ENCODE peak calls at places on chromosome 21, in four cellular contexts. One of them, this sample, is unnamed. For H3K4me1, the result is how much of the 10 kb centered on the place peaks cover.

GRCh38 chr21:36245115-36245514 is 74.9 kb upstream of the MORC3 start:
- DNase-seq in stomach: no peak
- DNase-seq in cardiac muscle cell: no peak
- DNase-seq in neural progenitor cell: no peak
- DNase-seq in this sample: no peak

GRCh38 chr21:36917487-36918158 is 48.8 kb downstream of the HLCS start:
- DNase-seq in stomach: peak
- DNase-seq in cardiac muscle cell: peak
- DNase-seq in neural progenitor cell: peak
- DNase-seq in this sample: no peak

GRCh38 chr21:38376693-38377092 is 119.9 kb downstream of the KCNJ15 start:
- DNase-seq in cardiac muscle cell: no peak
- DNase-seq in neural progenitor cell: no peak
- DNase-seq in stomach: no peak
- DNase-seq in this sample: no peak

GRCh38 chr21:46060596-46061061 is 37.3 kb upstream of the COL6A2 start:
- DNase-seq in cardiac muscle cell: no peak
- DNase-seq in stomach: peak
- DNase-seq in neural progenitor cell: no peak
- DNase-seq in this sample: peak

GRCh38 chr21:34543017-34543416 is 31.0 kb upstream of the KCNE1 start:
- DNase-seq in cardiac muscle cell: no peak
- DNase-seq in neural progenitor cell: no peak
- DNase-seq in stomach: no peak
- DNase-seq in this sample: no peak

GRCh38 chr21:38468989-38469388 is 29.3 kb downstream of the ERG start:
- DNase-seq in stomach: no peak
- DNase-seq in cardiac muscle cell: no peak
- DNase-seq in neural progenitor cell: no peak
- DNase-seq in this sample: no peak

GRCh38 chr21:34511787-34512451 is at the start of gene KCNE1:
- DNase-seq in stomach: no peak
- DNase-seq in cardiac muscle cell: no peak
- DNase-seq in neural progenitor cell: no peak
- DNase-seq in this sample: peak

GRCh38 chr21:42862774-42863503 is 16.4 kb downstream of the WDR4 start:
- DNase-seq in cardiac muscle cell: no peak
- DNase-seq in stomach: peak
- DNase-seq in neural progenitor cell: no peak
- DNase-seq in this sample: no peak

GRCh38 chr21:36839123-36839522 is 127.3 kb downstream of the HLCS start:
- DNase-seq in neural progenitor cell: no peak
- DNase-seq in stomach: no peak
- DNase-seq in cardiac muscle cell: no peak
- DNase-seq in this sample: no peak

GRCh38 chr21:46491553-46491952 is 32.9 kb downstream of the DIP2A start:
- DNase-seq in cardiac muscle cell: no peak
- DNase-seq in stomach: no peak
- DNase-seq in neural progenitor cell: no peak
- DNase-seq in this sample: no peak

GRCh38 chr21:31986035-31986856 is 113.4 kb downstream of the HUNK start:
- DNase-seq in stomach: no peak
- DNase-seq in cardiac muscle cell: no peak
- DNase-seq in neural progenitor cell: no peak
- DNase-seq in this sample: no peak

GRCh38 chr21:32794643-32795042 is 23.1 kb upstream of the PAXBP1 start:
- DNase-seq in stomach: no peak
- DNase-seq in neural progenitor cell: no peak
- DNase-seq in cardiac muscle cell: no peak
- DNase-seq in this sample: no peak

GRCh38 chr21:38448619-38449186 is 49.6 kb downstream of the ERG start:
- DNase-seq in cardiac muscle cell: peak
- DNase-seq in neural progenitor cell: peak
- DNase-seq in stomach: no peak
- DNase-seq in this sample: no peak

GRCh38 chr21:42844411-42845113 is 34.8 kb downstream of the WDR4 start:
- DNase-seq in cardiac muscle cell: no peak
- DNase-seq in neural progenitor cell: no peak
- DNase-seq in stomach: peak
- DNase-seq in this sample: peak

GRCh38 chr21:33393348-33393747 is 9.9 kb upstream of the IFNGR2 start:
- DNase-seq in stomach: no peak
- DNase-seq in cardiac muscle cell: no peak
- DNase-seq in neural progenitor cell: no peak
- DNase-seq in this sample: no peak

DNA sequence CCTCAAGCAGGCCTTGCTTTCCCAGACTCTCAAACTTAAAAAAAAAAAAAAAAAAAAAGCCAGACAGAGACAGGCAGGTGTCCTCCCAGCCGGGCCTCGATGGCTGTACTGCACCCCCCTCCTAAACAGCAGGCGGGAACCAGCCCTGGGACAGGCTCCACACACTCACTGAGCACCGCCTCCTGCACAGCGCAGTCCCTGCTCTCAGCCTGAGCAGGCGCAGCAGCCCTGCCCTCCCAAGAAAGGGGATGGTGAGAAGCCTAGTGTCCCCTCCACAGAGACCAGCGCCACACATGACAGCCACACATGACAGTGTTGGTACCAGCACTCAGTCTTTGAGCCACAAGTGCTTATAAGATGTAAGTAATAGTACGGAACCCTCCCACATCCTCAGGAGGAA is 11.9 kb downstream of the MX2 start:
- DNase-seq in cardiac muscle cell: no peak
- DNase-seq in neural progenitor cell: no peak
- DNase-seq in stomach: no peak
- DNase-seq in this sample: no peak
- H3K4me1 ChIP-seq in cardiac muscle cell: under half
- H3K4me1 ChIP-seq in neural progenitor cell: under half
- H3K4me1 ChIP-seq in stomach: under half
- H3K4me1 ChIP-seq in this sample: under half

GRCh38 chr21:14616303-14617039 is 70.4 kb upstream of the SAMSN1 start:
- DNase-seq in cardiac muscle cell: no peak
- DNase-seq in stomach: no peak
- DNase-seq in neural progenitor cell: no peak
- DNase-seq in this sample: no peak

GRCh38 chr21:14617040-14617393 is 70.9 kb upstream of the SAMSN1 start:
- DNase-seq in neural progenitor cell: no peak
- DNase-seq in stomach: no peak
- DNase-seq in cardiac muscle cell: no peak
- DNase-seq in this sample: no peak

GRCh38 chr21:14620152-14620551 is 74.0 kb upstream of the SAMSN1 start:
- DNase-seq in cardiac muscle cell: no peak
- DNase-seq in stomach: no peak
- DNase-seq in neural progenitor cell: no peak
- DNase-seq in this sample: no peak

GRCh38 chr21:14614287-14614686 is 68.2 kb upstream of the SAMSN1 start:
- DNase-seq in neural progenitor cell: no peak
- DNase-seq in cardiac muscle cell: no peak
- DNase-seq in stomach: no peak
- DNase-seq in this sample: no peak

DNA sequence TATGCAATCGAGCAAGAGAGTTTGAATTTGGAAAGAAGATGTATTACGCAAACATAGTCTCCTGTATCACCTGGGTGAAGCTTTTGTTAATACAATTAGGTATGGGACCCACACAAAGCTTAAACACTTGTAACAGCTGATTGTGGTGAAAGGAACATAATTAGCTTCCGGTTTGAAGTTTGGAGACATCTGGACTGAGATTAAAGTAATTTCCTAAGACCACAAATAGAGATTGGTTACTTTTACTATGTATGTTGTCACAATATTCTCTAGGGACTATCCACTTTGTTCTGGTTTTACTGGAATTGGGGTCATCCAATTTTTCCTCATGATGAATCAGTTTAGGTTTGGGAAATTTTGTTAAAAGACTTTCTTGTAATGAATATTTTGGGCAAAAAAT is 71.7 kb upstream of the SAMSN1 start:
- DNase-seq in neural progenitor cell: no peak
- DNase-seq in cardiac muscle cell: no peak
- DNase-seq in stomach: no peak
- DNase-seq in this sample: no peak
- H3K4me3 ChIP-seq in neural progenitor cell: no peak
- H3K4me3 ChIP-seq in cardiac muscle cell: no peak
- H3K4me3 ChIP-seq in stomach: no peak
- H3K4me3 ChIP-seq in this sample: no peak

DNA sequence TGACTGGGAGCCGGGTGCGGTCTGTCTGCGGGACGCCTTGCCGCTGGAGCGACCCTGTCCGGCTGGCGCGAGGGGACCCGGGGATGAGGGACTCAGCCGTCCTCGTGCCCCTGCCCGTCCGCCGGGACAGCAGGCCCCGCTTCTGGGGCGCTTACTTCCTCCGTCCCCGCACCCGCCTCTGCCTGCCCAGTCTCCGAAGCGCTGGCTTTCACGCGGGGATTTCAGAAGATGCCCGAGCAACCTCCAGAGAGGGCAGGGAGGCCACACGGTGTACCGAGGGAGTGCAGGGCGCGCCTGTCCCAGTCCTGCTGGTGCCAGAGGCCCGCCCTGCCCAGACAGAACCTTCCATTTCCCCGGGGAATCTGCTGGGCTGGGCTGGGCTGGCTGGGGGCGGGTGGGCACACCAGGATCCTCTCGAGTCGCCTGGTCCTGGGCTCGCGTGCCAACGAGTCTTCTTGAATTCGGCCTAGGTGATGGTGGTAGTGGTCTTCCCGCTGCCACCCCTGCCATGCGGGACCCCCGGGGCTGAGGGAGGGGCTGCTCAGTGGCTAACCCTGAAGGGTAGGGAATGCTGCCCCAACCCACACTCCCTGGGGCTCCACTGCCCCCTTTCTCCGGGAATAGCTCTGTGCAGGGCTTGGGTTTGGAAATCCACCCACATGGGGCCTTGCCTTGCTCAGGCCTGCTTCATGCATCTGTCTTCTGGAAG is 2.5 kb upstream of the TRPM2 start:
- DNase-seq in stomach: no peak
- DNase-seq in neural progenitor cell: no peak
- DNase-seq in cardiac muscle cell: no peak
- DNase-seq in this sample: no peak
- H3K4me1 ChIP-seq in stomach: under half
- H3K4me1 ChIP-seq in neural progenitor cell: under half
- H3K4me1 ChIP-seq in cardiac muscle cell: under half
- H3K4me1 ChIP-seq in this sample: half or more

DNA sequence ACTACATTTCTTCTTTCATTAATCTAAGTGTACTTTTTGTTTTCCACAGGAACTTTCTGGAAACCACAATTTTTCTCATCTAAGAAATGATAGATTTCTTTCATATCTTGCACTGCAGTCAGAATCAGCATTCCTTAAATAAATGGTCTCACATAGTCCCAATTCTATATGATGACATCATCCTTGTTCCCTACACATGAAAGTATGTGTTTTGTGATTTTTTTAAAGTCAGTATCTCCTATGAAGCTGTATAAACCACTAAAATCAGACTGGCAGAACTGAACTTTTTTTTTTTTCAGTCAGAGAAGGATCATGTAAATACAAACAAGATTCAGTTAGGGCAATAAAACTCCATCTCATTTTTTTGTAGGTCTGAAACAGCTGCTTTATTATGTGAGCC is 742.6 kb upstream of the CXADR start:
- DNase-seq in stomach: no peak
- DNase-seq in neural progenitor cell: no peak
- DNase-seq in cardiac muscle cell: no peak
- DNase-seq in this sample: no peak
- H3K4me3 ChIP-seq in stomach: no peak
- H3K4me3 ChIP-seq in neural progenitor cell: no peak
- H3K4me3 ChIP-seq in cardiac muscle cell: no peak
- H3K4me3 ChIP-seq in this sample: no peak

This sample was measured in heart right ventricle.